ENCODE peak calls at places on chromosomes 6 and 20, in ten cellular contexts. One of them, this sample, is unnamed.

GRCh38 chr20:13017235-13017634 is 8.5 kb downstream of the SPTLC3 start:
- DNase-seq in T follicular helper cell: no peak
- DNase-seq in SK-N-SH: no peak
- DNase-seq in right cardiac atrium: no peak
- DNase-seq in left colon: no peak
- DNase-seq in chondrocyte: no peak
- DNase-seq in psoas muscle: no peak
- DNase-seq in activated CD4-positive, alpha-beta T cell treated with anti-CD3 and anti-CD28 coated beads, Interleukin-2, amount 10 ng/mL, durations not matched to agents 7 days and 5 days: no peak
- DNase-seq in SW 1271: no peak
- DNase-seq in breast epithelium: no peak
- DNase-seq in this sample: no peak

GRCh38 chr6:167811040-167811439 is 15.7 kb upstream of the AFDN start:
- DNase-seq in SW 1271: no peak
- DNase-seq in right cardiac atrium: no peak
- DNase-seq in breast epithelium: no peak
- DNase-seq in activated CD4-positive, alpha-beta T cell treated with anti-CD3 and anti-CD28 coated beads, Interleukin-2, amount 10 ng/mL, durations not matched to agents 7 days and 5 days: no peak
- DNase-seq in left colon: no peak
- DNase-seq in chondrocyte: no peak
- DNase-seq in psoas muscle: no peak
- DNase-seq in SK-N-SH: no peak
- DNase-seq in T follicular helper cell: no peak
- DNase-seq in this sample: no peak

GRCh38 chr6:36979343-36979742 is 6.7 kb downstream of the MTCH1 start:
- DNase-seq in SW 1271: no peak
- DNase-seq in right cardiac atrium: peak
- DNase-seq in psoas muscle: peak
- DNase-seq in activated CD4-positive, alpha-beta T cell treated with anti-CD3 and anti-CD28 coated beads, Interleukin-2, amount 10 ng/mL, durations not matched to agents 7 days and 5 days: peak
- DNase-seq in chondrocyte: no peak
- DNase-seq in T follicular helper cell: no peak
- DNase-seq in left colon: no peak
- DNase-seq in breast epithelium: no peak
- DNase-seq in SK-N-SH: peak
- DNase-seq in this sample: peak

GRCh38 chr6:75211920-75212590 is 6.2 kb upstream of the COL12A1 start:
- DNase-seq in SW 1271: no peak
- DNase-seq in right cardiac atrium: no peak
- DNase-seq in T follicular helper cell: no peak
- DNase-seq in activated CD4-positive, alpha-beta T cell treated with anti-CD3 and anti-CD28 coated beads, Interleukin-2, amount 10 ng/mL, durations not matched to agents 7 days and 5 days: no peak
- DNase-seq in chondrocyte: no peak
- DNase-seq in left colon: no peak
- DNase-seq in SK-N-SH: no peak
- DNase-seq in psoas muscle: no peak
- DNase-seq in breast epithelium: no peak
- DNase-seq in this sample: no peak

GRCh38 chr20:31712112-31712553 is 10.5 kb downstream of the BCL2L1 start:
- DNase-seq in psoas muscle: no peak
- DNase-seq in chondrocyte: no peak
- DNase-seq in activated CD4-positive, alpha-beta T cell treated with anti-CD3 and anti-CD28 coated beads, Interleukin-2, amount 10 ng/mL, durations not matched to agents 7 days and 5 days: no peak
- DNase-seq in right cardiac atrium: peak
- DNase-seq in left colon: no peak
- DNase-seq in SW 1271: no peak
- DNase-seq in breast epithelium: peak
- DNase-seq in SK-N-SH: no peak
- DNase-seq in T follicular helper cell: no peak
- DNase-seq in this sample: no peak

GRCh38 chr6:3841711-3842565 is 7.2 kb upstream of the FAM50B start:
- DNase-seq in psoas muscle: peak
- DNase-seq in breast epithelium: peak
- DNase-seq in right cardiac atrium: no peak
- DNase-seq in activated CD4-positive, alpha-beta T cell treated with anti-CD3 and anti-CD28 coated beads, Interleukin-2, amount 10 ng/mL, durations not matched to agents 7 days and 5 days: no peak
- DNase-seq in chondrocyte: no peak
- DNase-seq in SW 1271: no peak
- DNase-seq in left colon: no peak
- DNase-seq in SK-N-SH: peak
- DNase-seq in T follicular helper cell: no peak
- DNase-seq in this sample: no peak

GRCh38 chr20:32535953-32536823 is 48.9 kb downstream of the NOL4L start:
- DNase-seq in T follicular helper cell: peak
- DNase-seq in SK-N-SH: peak
- DNase-seq in SW 1271: no peak
- DNase-seq in activated CD4-positive, alpha-beta T cell treated with anti-CD3 and anti-CD28 coated beads, Interleukin-2, amount 10 ng/mL, durations not matched to agents 7 days and 5 days: peak
- DNase-seq in left colon: peak
- DNase-seq in breast epithelium: no peak
- DNase-seq in right cardiac atrium: no peak
- DNase-seq in psoas muscle: peak
- DNase-seq in chondrocyte: no peak
- DNase-seq in this sample: peak

GRCh38 chr6:138514860-138515540 is 15.7 kb upstream of the NHSL1 start:
- DNase-seq in psoas muscle: no peak
- DNase-seq in SW 1271: no peak
- DNase-seq in chondrocyte: no peak
- DNase-seq in left colon: no peak
- DNase-seq in activated CD4-positive, alpha-beta T cell treated with anti-CD3 and anti-CD28 coated beads, Interleukin-2, amount 10 ng/mL, durations not matched to agents 7 days and 5 days: peak
- DNase-seq in right cardiac atrium: no peak
- DNase-seq in breast epithelium: no peak
- DNase-seq in T follicular helper cell: no peak
- DNase-seq in SK-N-SH: no peak
- DNase-seq in this sample: no peak

GRCh38 chr6:141153563-141153962 is 979.2 kb upstream of the GJE1 start:
- DNase-seq in right cardiac atrium: no peak
- DNase-seq in T follicular helper cell: peak
- DNase-seq in SK-N-SH: no peak
- DNase-seq in left colon: no peak
- DNase-seq in breast epithelium: no peak
- DNase-seq in activated CD4-positive, alpha-beta T cell treated with anti-CD3 and anti-CD28 coated beads, Interleukin-2, amount 10 ng/mL, durations not matched to agents 7 days and 5 days: peak
- DNase-seq in SW 1271: no peak
- DNase-seq in psoas muscle: no peak
- DNase-seq in chondrocyte: no peak
- DNase-seq in this sample: no peak

GRCh38 chr6:44652551-44652950 is 265.0 kb downstream of the CDC5L start:
- DNase-seq in psoas muscle: no peak
- DNase-seq in activated CD4-positive, alpha-beta T cell treated with anti-CD3 and anti-CD28 coated beads, Interleukin-2, amount 10 ng/mL, durations not matched to agents 7 days and 5 days: no peak
- DNase-seq in SK-N-SH: no peak
- DNase-seq in T follicular helper cell: no peak
- DNase-seq in chondrocyte: no peak
- DNase-seq in left colon: no peak
- DNase-seq in breast epithelium: no peak
- DNase-seq in right cardiac atrium: no peak
- DNase-seq in SW 1271: no peak
- DNase-seq in this sample: no peak